ENCODE peak calls at places on chromosomes 6 and 20, in five cellular contexts. I is NT2/D1, S is HepG2, F is GM12878, P is H1. M is an unnamed sample.

GRCh38 chr6:144098993-144099392 is 3.6 kb upstream of the SF3B5 start:
- DNase-seq in P (no peak), F (no peak), S (no peak), I (no peak), M (no peak)

GRCh38 chr6:2505624-2506023 is 245.1 kb downstream of the MYLK4 start:
- DNase-seq in I (peak; percentile 15), F (no peak), S (no peak), P (no peak), M (peak; percentile 64)

GRCh38 chr6:106975699-106976032 is 1.1 kb upstream of the CD24 start:
- DNase-seq in P (no peak), I (no peak), F (no peak), S (no peak), M (peak; percentile 12)

GRCh38 chr6:152026291-152026690 is 218.8 kb downstream of the ESR1 start:
- DNase-seq in S (no peak), I (no peak), P (no peak), F (no peak), M (no peak)

GRCh38 chr6:138586638-138587037 is 87.3 kb upstream of the NHSL1 start:
- DNase-seq in I (no peak), F (no peak), P (no peak), S (no peak), M (no peak)

GRCh38 chr6:47334334-47334733 is 24.6 kb upstream of the TNFRSF21 start:
- DNase-seq in F (no peak), I (no peak), S (no peak), P (no peak), M (no peak)

GRCh38 chr6:33213166-33213988 is 5.1 kb downstream of the RING1 start:
- DNase-seq in P (no peak), F (no peak), I (no peak), S (no peak), M (no peak)

GRCh38 chr6:146670161-146670560 is 71.4 kb downstream of the ADGB start:
- DNase-seq in I (no peak), P (no peak), S (no peak), F (no peak), M (no peak)

GRCh38 chr6:138161434-138162103 is at the start of gene ARFGEF3:
- DNase-seq in F (no peak), P (no peak), S (peak; percentile 25), I (no peak), M (peak; percentile 76)

GRCh38 chr20:19008497-19008896 is 194.9 kb downstream of the SCP2D1 start:
- DNase-seq in I (no peak), P (no peak), F (no peak), S (no peak), M (no peak)

GRCh38 chr20:23147964-23148720 is 62.0 kb upstream of the CD93 start:
- DNase-seq in P (no peak), S (peak; percentile 90), F (peak; percentile 74), I (no peak), M (no peak)

GRCh38 chr6:51350308-51350904 is 531.7 kb downstream of the TFAP2B start:
- DNase-seq in P (no peak), I (no peak), F (no peak), S (no peak), M (no peak)

GRCh38 chr6:56794421-56794820 is 151.7 kb upstream of the DST start:
- DNase-seq in F (peak; percentile 44), P (peak; percentile 58), S (no peak), I (peak; percentile 56), M (no peak)

GRCh38 chr6:56799966-56800365 is 154.9 kb upstream of the BEND6 start:
- DNase-seq in S (no peak), P (no peak), F (no peak), I (no peak), M (no peak)

GRCh38 chr6:56795852-56796532 is 153.3 kb upstream of the DST start:
- DNase-seq in P (no peak), I (no peak), S (no peak), F (no peak), M (no peak)

GRCh38 chr6:56793938-56794337 is 151.2 kb upstream of the DST start:
- DNase-seq in F (no peak), P (no peak), S (no peak), I (no peak), M (no peak)

DNA sequence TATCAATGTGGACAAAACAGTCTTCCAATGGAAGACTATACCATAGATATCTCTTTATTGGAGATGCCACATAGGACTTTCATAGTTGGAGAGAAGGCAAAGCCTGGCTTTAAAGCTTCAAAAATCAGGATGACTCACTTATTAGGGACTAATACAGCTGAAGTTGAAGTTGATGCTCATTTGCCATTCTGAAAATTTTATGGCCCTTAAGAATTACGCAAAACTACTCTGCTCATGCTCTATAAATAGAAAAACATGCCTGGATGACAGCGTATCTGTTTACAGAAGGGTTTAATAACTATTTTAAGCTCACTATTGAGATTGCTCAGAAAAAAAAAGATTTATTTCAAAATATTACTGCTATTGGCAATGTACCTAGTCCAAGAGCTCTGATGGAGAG is 155.5 kb upstream of the DST start:
- DNase-seq in S (no peak), P (no peak), F (no peak), I (no peak), M (no peak)
- TF ChIP-seq SUZ12 in S (no peak), P (no peak), F (no peak), I (no peak), M (no peak)

DNA sequence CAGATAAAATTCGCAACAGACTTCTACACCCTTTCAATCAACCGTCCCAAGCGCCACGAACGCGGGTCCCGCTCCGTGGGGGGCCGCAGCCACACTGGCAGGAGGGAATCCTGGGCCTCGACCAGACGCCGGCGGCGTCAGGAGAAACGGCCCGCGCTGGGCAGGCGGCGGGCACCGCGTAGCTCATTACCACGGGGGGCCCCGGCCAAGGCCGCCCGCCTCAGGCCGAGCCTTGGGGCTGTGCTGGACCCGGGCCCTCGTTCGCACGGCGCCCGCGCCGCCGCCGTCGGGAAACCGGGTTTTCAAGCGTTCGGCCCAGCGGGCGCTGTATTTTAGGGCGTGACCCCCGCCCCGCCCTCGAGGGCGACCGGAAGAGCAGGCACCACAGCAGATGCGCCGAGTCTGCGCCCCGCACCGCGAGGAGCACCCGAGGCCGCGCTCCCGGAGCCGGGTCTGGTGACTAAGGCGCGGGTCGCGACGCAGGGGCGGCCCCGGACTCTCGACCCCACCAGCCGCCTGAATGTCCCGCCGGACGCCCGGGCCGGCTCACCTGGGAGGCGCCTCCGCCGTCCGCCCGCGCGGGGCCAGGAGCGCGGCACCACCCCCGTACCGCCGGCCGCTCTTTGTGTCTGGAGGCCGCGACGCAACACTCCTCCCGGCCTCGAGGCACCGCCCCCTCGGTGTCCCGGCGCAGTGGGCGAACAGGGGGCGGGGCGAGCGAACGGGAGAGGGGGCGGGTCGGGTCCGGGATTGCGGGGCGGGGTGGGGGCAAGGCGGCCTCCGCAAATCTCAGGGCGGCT is at the start of gene NINL:
- DNase-seq in S (peak; percentile 82), I (peak; percentile 44), F (no peak), P (peak; percentile 47), M (peak; percentile 72)
- TF ChIP-seq SUZ12 in S (no peak), I (no peak), F (no peak), P (no peak), M (no peak)

GRCh38 chr20:40582531-40582930 is 106.5 kb downstream of the MAFB start:
- DNase-seq in F (no peak), S (peak; percentile 33), I (no peak), P (no peak), M (no peak)
- TF ChIP-seq SUZ12 in F (no peak), S (no peak), I (no peak), P (no peak), M (no peak)

DNA sequence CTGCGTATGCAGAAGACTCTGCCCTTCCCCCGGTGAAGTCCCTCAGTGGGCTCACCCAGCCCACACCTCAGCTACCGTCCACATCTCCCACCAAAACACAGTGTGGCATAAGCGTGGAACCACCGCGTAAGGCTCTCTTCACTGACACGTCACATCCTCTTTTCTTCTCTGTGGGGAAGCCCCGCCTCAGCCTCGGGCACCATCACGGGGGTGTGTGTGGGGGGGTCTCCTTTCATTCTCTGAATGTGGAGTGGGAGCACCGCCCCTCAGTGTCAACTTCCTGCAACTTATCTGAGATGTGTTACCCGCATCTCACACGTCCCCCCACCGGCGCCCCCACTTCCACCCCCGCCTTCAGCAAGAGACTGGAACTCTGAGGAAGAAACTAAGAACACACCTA is 388.4 kb upstream of the JARID2 start:
- DNase-seq in S (no peak), F (no peak), P (no peak), I (no peak), M (no peak)
- TF ChIP-seq SUZ12 in S (no peak), F (no peak), P (no peak), I (no peak), M (no peak)

DNA sequence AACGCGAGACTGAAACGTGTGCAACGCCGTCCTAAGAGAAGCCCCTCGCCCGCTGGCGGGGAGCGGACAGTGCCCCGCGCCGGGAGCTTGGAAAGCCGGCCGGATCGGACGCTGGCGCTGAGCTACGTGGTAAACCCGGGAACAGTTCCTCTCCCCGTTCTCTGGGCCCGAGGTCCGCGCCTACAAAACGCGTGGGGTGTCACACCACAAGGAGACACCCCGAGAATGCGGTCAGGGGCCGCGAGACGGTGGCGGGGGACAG is 755 bp downstream of the NCOA5 start:
- DNase-seq in P (no peak), S (peak; percentile 15), F (no peak), I (no peak), M (no peak)
- TF ChIP-seq SUZ12 in P (no peak), S (no peak), F (no peak), I (no peak), M (no peak)

DNA sequence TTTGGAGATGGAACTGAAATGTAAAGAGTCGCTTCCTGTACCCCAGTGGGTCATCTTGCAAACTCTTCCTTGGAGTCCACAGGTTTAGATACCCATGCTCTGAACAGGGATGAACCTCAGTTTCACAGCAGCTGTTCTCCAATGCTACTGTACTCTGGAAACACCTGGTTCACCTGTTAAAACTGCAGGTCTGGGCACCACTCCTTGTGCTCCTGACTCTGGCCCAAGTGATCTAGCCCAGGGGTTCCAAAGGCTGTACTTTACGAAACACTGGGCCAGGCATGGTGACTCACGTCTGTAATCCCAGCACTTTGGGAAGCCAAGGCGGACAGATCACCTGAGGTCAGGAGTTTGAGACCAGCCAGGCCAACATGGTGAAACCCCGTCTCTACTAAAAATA is 102.1 kb downstream of the ATP9A start:
- DNase-seq in F (no peak), P (no peak), I (no peak), S (no peak), M (no peak)
- TF ChIP-seq SUZ12 in F (no peak), P (no peak), I (no peak), S (no peak), M (no peak)

DNA sequence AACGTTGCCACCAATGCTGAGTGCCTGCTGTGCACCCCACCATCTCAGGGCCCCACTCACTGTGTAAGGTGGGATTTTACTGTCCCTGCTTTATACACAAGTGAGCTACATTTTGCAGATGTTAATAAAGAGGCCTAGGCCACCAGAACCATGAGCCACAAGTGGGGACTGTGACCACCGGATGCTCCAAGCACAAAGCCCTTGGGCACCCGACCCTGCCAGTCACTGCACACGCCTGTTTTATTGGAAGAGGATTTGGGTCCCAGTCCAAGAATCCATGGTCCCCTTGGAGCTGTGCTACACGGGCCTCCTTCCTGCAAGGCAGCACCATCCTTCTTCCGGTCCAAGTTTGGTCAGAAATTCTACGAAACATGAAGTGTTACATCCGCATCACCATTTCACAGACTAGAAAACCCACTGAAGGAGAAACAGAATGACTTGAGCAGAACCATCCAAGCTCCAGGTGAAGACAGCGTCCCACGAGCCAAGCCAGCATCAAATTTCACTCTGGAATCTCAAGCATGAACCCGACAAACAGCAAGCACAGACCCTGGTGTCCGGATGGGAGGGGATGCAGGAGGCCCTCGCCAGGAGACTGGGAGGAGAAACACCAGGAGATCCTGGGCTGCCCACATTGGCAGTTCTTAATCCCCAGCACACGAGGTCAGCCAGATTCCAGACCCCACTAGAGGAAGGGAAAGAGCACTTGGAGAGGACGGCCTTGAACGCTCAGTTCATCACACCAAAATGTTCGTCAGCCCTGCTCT is 226.8 kb downstream of the DLL1 start:
- DNase-seq in I (no peak), F (no peak), P (no peak), S (no peak), M (no peak)
- TF ChIP-seq SUZ12 in I (no peak), F (no peak), P (no peak), S (no peak), M (no peak)